ENCODE peak calls at places on chromosomes 5 and 9, in six cellular contexts. A, P, E, R, G and D are unnamed samples.

GRCh38 chr5:124783285-124783684 is 36.8 kb upstream of the ZNF608 start:
- DNase-seq in A (no peak), P (no peak), E (no peak), R (no peak), G (no peak), D (no peak)

GRCh38 chr5:22918511-22918910 is 65.4 kb upstream of the CDH12 start:
- DNase-seq in A (no peak), P (no peak), E (no peak), R (no peak), G (no peak), D (no peak)

GRCh38 chr9:104854613-104855012 is 73.3 kb downstream of the ABCA1 start:
- DNase-seq in A (no peak), P (no peak), E (no peak), R (no peak), G (no peak), D (no peak)

GRCh38 chr5:1325870-1326546 is 18.9 kb downstream of the CLPTM1L start:
- DNase-seq in A (no peak), P (no peak), E (no peak), R (no peak), G (no peak), D (peak)

GRCh38 chr5:177508837-177509236 is 789 bp downstream of the DOK3 start:
- DNase-seq in A (peak), P (no peak), E (no peak), R (no peak), G (no peak), D (no peak)

GRCh38 chr5:54644226-54644625 is 126.7 kb downstream of the SNX18 start:
- DNase-seq in A (no peak), P (peak), E (no peak), R (no peak), G (no peak), D (no peak)

GRCh38 chr9:136848393-136849037 is 694 bp upstream of the PHPT1 start:
- DNase-seq in A (peak), P (no peak), E (no peak), R (no peak), G (no peak), D (no peak)

GRCh38 chr5:2149196-2149541 is 266.4 kb upstream of the IRX4 start:
- DNase-seq in A (no peak), P (peak), E (no peak), R (no peak), G (no peak), D (no peak)

GRCh38 chr5:124742983-124743533 is 3.4 kb downstream of the ZNF608 start:
- DNase-seq in A (no peak), P (peak), E (no peak), R (no peak), G (no peak), D (no peak)

GRCh38 chr9:123763910-123764588 is 165.9 kb downstream of the DENND1A start:
- DNase-seq in A (no peak), P (no peak), E (no peak), R (no peak), G (no peak), D (no peak)

GRCh38 chr9:136117291-136118060 is 1.2 kb downstream of the TMEM250 start:
- DNase-seq in A (no peak), P (no peak), E (no peak), R (no peak), G (no peak), D (no peak)